ENCODE peak calls at places on chromosomes 1 and 21, in six cellular contexts. J is H1, B is A549, F is SK-N-SH, L is GM12878, M is HepG2. T is an unnamed sample.

GRCh38 chr1:43753422-43753821 is 46.1 kb downstream of the ST3GAL3 start:
- DNase-seq in J (no peak), B (no peak), F (no peak), L (no peak), M (no peak), T (no peak)

GRCh38 chr1:180195401-180195800 is 34.7 kb upstream of the LHX4 start:
- DNase-seq in J (no peak), B (no peak), F (no peak), L (no peak), M (no peak), T (no peak)

GRCh38 chr1:6025269-6026094 is 20.2 kb upstream of the KCNAB2 start:
- DNase-seq in J (no peak), B (no peak), F (no peak), L (no peak), M (no peak), T (no peak)

GRCh38 chr1:113223546-113223945 is 150.5 kb downstream of the LRIG2 start:
- DNase-seq in J (no peak), B (no peak), F (no peak), L (no peak), M (no peak), T (no peak)

GRCh38 chr1:97190326-97190725 is 468.7 kb downstream of the PTBP2 start:
- DNase-seq in J (no peak), B (no peak), F (no peak), L (no peak), M (no peak), T (no peak)

GRCh38 chr1:9044241-9044640 is 18.0 kb upstream of the SLC2A7 start:
- DNase-seq in J (no peak), B (no peak), F (no peak), L (no peak), M (no peak), T (no peak)

GRCh38 chr1:201144701-201145100 is 9.6 kb downstream of the TMEM9 start:
- DNase-seq in J (no peak), B (no peak), F (no peak), L (no peak), M (no peak), T (no peak)

GRCh38 chr1:43493661-43494450 is 36.8 kb upstream of the PTPRF start:
- DNase-seq in J (no peak), B (no peak), F (no peak), L (no peak), M (peak; percentile 71), T (no peak)

GRCh38 chr1:30760596-30761311 is 3.2 kb upstream of the LAPTM5 start:
- DNase-seq in J (no peak), B (no peak), F (no peak), L (no peak), M (no peak), T (no peak)

GRCh38 chr1:6087402-6087772 is 41.7 kb downstream of the KCNAB2 start:
- DNase-seq in J (no peak), B (no peak), F (no peak), L (no peak), M (no peak), T (no peak)

GRCh38 chr1:219790834-219791615 is 137.3 kb downstream of the SLC30A10 start:
- DNase-seq in J (no peak), B (no peak), F (no peak), L (no peak), M (no peak), T (no peak)

GRCh38 chr1:108750476-108751191 is 4.2 kb downstream of the STXBP3 start:
- DNase-seq in J (no peak), B (no peak), F (no peak), L (no peak), M (no peak), T (no peak)

GRCh38 chr1:171793656-171794055 is 12.2 kb downstream of the METTL13 start:
- DNase-seq in J (no peak), B (no peak), F (no peak), L (no peak), M (no peak), T (no peak)

GRCh38 chr21:45818276-45818903 is 163.2 kb upstream of the COL6A1 start:
- DNase-seq in J (no peak), B (peak; percentile 13), F (no peak), L (no peak), M (no peak), T (no peak)

GRCh38 chr1:113875714-113876113 is 4.2 kb upstream of the PTPN22 start:
- DNase-seq in J (no peak), B (no peak), F (no peak), L (peak; percentile 34), M (no peak), T (no peak)

GRCh38 chr1:94316183-94316582 is 78.8 kb upstream of the ARHGAP29 start:
- DNase-seq in J (no peak), B (no peak), F (no peak), L (no peak), M (peak; percentile 43), T (no peak)

GRCh38 chr1:32874860-32875793 is 4.4 kb upstream of the FNDC5 start:
- DNase-seq in J (no peak), B (no peak), F (no peak), L (no peak), M (no peak), T (no peak)

GRCh38 chr1:151909167-151910149 is at the start of gene THEM4:
- DNase-seq in J (peak; percentile 99), B (peak; percentile 95), F (peak; percentile 98), L (peak; percentile 79), M (peak; percentile 92), T (peak; percentile 98)

GRCh38 chr1:151908228-151908691 is 1.1 kb downstream of the THEM4 start:
- DNase-seq in J (peak; percentile 48), B (no peak), F (no peak), L (no peak), M (peak; percentile 13), T (no peak)

GRCh38 chr1:151907363-151908139 is 1.8 kb downstream of the THEM4 start:
- DNase-seq in J (no peak), B (no peak), F (no peak), L (no peak), M (no peak), T (no peak)

GRCh38 chr1:151902858-151903257 is 6.5 kb downstream of the THEM4 start:
- DNase-seq in J (no peak), B (no peak), F (no peak), L (no peak), M (no peak), T (no peak)

DNA sequence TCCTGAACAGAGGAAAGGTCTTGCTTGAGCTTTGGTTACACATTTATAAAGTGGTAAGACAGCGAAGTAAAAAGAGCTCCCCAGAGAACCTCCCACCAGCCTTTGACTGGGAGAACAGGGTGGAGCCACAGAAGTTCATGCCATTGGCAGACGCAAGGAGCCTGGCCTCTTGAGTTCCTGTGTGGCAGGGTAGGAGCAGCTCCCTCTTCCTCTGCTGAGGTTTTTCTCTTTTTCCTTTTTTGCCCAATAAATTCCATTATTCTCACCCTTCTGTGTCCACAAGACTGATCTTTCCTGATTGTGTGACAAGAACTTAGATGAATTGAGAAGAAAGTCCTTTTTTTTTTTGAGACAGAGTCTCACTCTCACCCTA is 4.3 kb downstream of the THEM4 start:
- DNase-seq in J (no peak), B (no peak), F (no peak), L (no peak), M (no peak), T (peak; percentile 14)
- TF ChIP-seq CHD2 in J (no peak), B (no peak), F (no peak), L (no peak), M (no peak), T (no peak)

GRCh38 chr21:19508844-19509243 is 1105.3 kb upstream of the TMPRSS15 start:
- DNase-seq in J (no peak), B (no peak), F (no peak), L (no peak), M (no peak), T (no peak)

GRCh38 chr21:19510653-19511052 is 1107.1 kb upstream of the TMPRSS15 start:
- DNase-seq in J (no peak), B (no peak), F (no peak), L (no peak), M (no peak), T (no peak)

GRCh38 chr21:19510057-19510456 is 1106.5 kb upstream of the TMPRSS15 start:
- DNase-seq in J (no peak), B (no peak), F (no peak), L (no peak), M (no peak), T (no peak)

GRCh38 chr21:19508442-19508841 is 1104.9 kb upstream of the TMPRSS15 start:
- DNase-seq in J (no peak), B (no peak), F (no peak), L (no peak), M (no peak), T (no peak)

GRCh38 chr21:19507682-19508260 is 1104.2 kb upstream of the TMPRSS15 start:
- DNase-seq in J (no peak), B (no peak), F (peak; percentile 20), L (no peak), M (no peak), T (peak; percentile 19)
- TF ChIP-seq CHD2 in J (no peak), B (no peak), F (no peak), L (no peak), M (no peak), T (no peak)

GRCh38 chr1:206800411-206800810 is 28.1 kb upstream of the IL10 start:
- DNase-seq in J (no peak), B (no peak), F (no peak), L (no peak), M (no peak), T (no peak)

GRCh38 chr1:206796984-206797402 is 24.7 kb upstream of the IL10 start:
- DNase-seq in J (no peak), B (no peak), F (no peak), L (no peak), M (no peak), T (no peak)

GRCh38 chr1:206798384-206798996 is 26.2 kb upstream of the IL10 start:
- DNase-seq in J (no peak), B (no peak), F (no peak), L (no peak), M (no peak), T (no peak)

GRCh38 chr1:206799311-206799710 is 27.0 kb upstream of the IL10 start:
- DNase-seq in J (no peak), B (no peak), F (no peak), L (no peak), M (no peak), T (no peak)

DNA sequence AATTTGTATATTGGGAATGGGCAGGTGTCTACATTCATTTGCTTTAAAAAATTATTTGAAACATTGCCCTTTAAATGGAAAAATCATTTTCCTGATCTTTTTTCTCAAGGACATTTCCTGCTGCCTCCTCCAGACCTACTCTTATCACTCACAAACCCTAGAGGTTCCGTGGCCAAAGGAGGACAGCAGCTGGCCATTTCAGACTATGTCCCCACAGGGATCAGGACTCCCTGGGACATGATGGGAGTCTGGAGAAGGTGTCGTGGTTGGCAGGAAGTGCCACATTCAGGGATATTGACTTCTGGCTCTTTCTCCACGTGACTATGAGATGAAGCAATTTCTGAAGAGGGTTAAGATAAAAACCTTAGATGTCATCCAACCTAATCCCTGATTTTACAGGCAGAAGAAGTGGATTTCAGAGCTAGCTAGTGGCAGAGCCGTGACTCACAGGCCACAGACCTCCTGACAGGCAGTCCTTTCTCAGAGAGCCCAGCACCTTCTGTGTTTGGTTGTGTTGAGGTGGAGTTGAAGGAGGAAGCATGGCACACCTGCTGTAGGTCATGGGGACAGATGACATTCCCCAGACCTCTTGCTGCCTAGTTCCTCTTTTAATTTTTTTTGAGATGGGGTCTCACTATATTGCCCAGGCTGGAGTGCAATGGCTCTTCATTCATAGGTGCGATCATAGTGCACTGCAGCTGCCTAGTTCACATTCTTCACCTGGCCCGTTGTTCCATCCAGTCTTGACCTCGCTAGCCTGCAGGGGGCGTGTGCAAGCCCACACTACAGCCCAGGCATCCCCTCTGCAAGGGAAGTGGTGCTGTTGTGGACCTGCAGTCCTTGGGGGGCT is 25.5 kb upstream of the IL10 start:
- DNase-seq in J (peak; percentile 69), B (peak; percentile 35), F (peak; percentile 27), L (no peak), M (no peak), T (peak; percentile 71)
- TF ChIP-seq CHD2 in J (no peak), B (no peak), F (no peak), L (no peak), M (no peak), T (no peak)

GRCh38 chr1:45804671-45804973 is 1.2 kb downstream of the MAST2 start:
- DNase-seq in J (no peak), B (no peak), F (no peak), L (no peak), M (no peak), T (no peak)
- TF ChIP-seq CHD2 in J (no peak), B (no peak), F (no peak), L (no peak), M (no peak), T (no peak)